ENCODE peak calls at places on chromosomes 6 and 20, in ten cellular contexts. R, V, N, Y, P, F, A, X, B and O are unnamed samples.

GRCh38 chr6:118800394-118801071 is 93.4 kb upstream of the ASF1A start:
- DNase-seq in R (peak), V (peak), N (peak), Y (peak), P (peak), F (peak), A (peak), X (peak), B (peak), O (peak)

GRCh38 chr6:7431594-7432390 is 42.2 kb downstream of the RIOK1 start:
- DNase-seq in R (no peak), V (peak), N (no peak), Y (no peak), P (no peak), F (no peak), A (peak), X (no peak), B (no peak), O (no peak)

GRCh38 chr6:33632603-33633039 is 11.5 kb downstream of the ITPR3 start:
- DNase-seq in R (peak), V (peak), N (no peak), Y (no peak), P (peak), F (no peak), A (no peak), X (peak), B (no peak), O (no peak)

GRCh38 chr6:89369009-89369408 is 16.5 kb upstream of the UBE2J1 start:
- DNase-seq in R (no peak), V (peak), N (no peak), Y (peak), P (no peak), F (no peak), A (peak), X (peak), B (peak), O (no peak)

GRCh38 chr6:3195695-3196497 is 31.6 kb downstream of the TUBB2B start:
- DNase-seq in R (no peak), V (no peak), N (no peak), Y (no peak), P (peak), F (no peak), A (no peak), X (no peak), B (no peak), O (no peak)

GRCh38 chr20:56433221-56433879 is 21.3 kb downstream of the CASS4 start:
- DNase-seq in R (no peak), V (no peak), N (no peak), Y (no peak), P (no peak), F (no peak), A (no peak), X (no peak), B (no peak), O (no peak)

GRCh38 chr6:136526196-136526930 is 23.9 kb downstream of the MAP7 start:
- DNase-seq in R (peak), V (peak), N (peak), Y (peak), P (peak), F (no peak), A (peak), X (peak), B (peak), O (no peak)

GRCh38 chr6:41434803-41435470 is 99.5 kb downstream of the NCR2 start:
- DNase-seq in R (no peak), V (no peak), N (no peak), Y (no peak), P (no peak), F (no peak), A (no peak), X (no peak), B (no peak), O (no peak)

GRCh38 chr6:3325210-3325609 is 66.5 kb downstream of the PSMG4 start:
- DNase-seq in R (no peak), V (peak), N (no peak), Y (peak), P (no peak), F (no peak), A (peak), X (no peak), B (no peak), O (no peak)

GRCh38 chr6:126153661-126154060 is 167.3 kb downstream of the TRMT11 start:
- DNase-seq in R (no peak), V (peak), N (no peak), Y (no peak), P (no peak), F (peak), A (peak), X (no peak), B (no peak), O (no peak)

GRCh38 chr20:45934046-45934586 is 367 bp upstream of the PCIF1 start:
- DNase-seq in R (no peak), V (peak), N (no peak), Y (peak), P (peak), F (no peak), A (peak), X (no peak), B (peak), O (no peak)

GRCh38 chr20:38728237-38728761 is 4.0 kb downstream of the SLC32A1 start:
- DNase-seq in R (no peak), V (no peak), N (no peak), Y (no peak), P (no peak), F (no peak), A (no peak), X (no peak), B (no peak), O (no peak)

GRCh38 chr6:34656378-34657036 is 40.1 kb downstream of the ILRUN start:
- DNase-seq in R (peak), V (peak), N (no peak), Y (no peak), P (no peak), F (no peak), A (peak), X (no peak), B (no peak), O (no peak)

GRCh38 chr20:46011631-46012482 is 3.1 kb downstream of the MMP9 start:
- DNase-seq in R (peak), V (peak), N (peak), Y (peak), P (peak), F (peak), A (peak), X (peak), B (peak), O (no peak)

GRCh38 chr20:3172933-3173581 is at the start of gene LZTS3:
- DNase-seq in R (peak), V (peak), N (peak), Y (peak), P (peak), F (no peak), A (peak), X (peak), B (peak), O (no peak)

GRCh38 chr20:9480066-9480465 is 34.3 kb upstream of the LAMP5 start:
- DNase-seq in R (no peak), V (no peak), N (no peak), Y (no peak), P (no peak), F (no peak), A (no peak), X (no peak), B (no peak), O (no peak)

GRCh38 chr20:13029687-13030510 is 21.1 kb downstream of the SPTLC3 start:
- DNase-seq in R (no peak), V (peak), N (peak), Y (peak), P (peak), F (peak), A (peak), X (no peak), B (peak), O (peak)

GRCh38 chr20:33744773-33745385 is 13.1 kb downstream of the ZNF341 start:
- DNase-seq in R (no peak), V (no peak), N (no peak), Y (no peak), P (no peak), F (no peak), A (no peak), X (peak), B (no peak), O (no peak)

GRCh38 chr20:32218156-32218900 is 10.6 kb downstream of the POFUT1 start:
- DNase-seq in R (no peak), V (no peak), N (no peak), Y (no peak), P (no peak), F (no peak), A (no peak), X (no peak), B (no peak), O (no peak)

GRCh38 chr20:33477386-33478234 is 12.3 kb upstream of the CBFA2T2 start:
- DNase-seq in R (no peak), V (no peak), N (no peak), Y (no peak), P (no peak), F (no peak), A (no peak), X (peak), B (no peak), O (no peak)

DNA sequence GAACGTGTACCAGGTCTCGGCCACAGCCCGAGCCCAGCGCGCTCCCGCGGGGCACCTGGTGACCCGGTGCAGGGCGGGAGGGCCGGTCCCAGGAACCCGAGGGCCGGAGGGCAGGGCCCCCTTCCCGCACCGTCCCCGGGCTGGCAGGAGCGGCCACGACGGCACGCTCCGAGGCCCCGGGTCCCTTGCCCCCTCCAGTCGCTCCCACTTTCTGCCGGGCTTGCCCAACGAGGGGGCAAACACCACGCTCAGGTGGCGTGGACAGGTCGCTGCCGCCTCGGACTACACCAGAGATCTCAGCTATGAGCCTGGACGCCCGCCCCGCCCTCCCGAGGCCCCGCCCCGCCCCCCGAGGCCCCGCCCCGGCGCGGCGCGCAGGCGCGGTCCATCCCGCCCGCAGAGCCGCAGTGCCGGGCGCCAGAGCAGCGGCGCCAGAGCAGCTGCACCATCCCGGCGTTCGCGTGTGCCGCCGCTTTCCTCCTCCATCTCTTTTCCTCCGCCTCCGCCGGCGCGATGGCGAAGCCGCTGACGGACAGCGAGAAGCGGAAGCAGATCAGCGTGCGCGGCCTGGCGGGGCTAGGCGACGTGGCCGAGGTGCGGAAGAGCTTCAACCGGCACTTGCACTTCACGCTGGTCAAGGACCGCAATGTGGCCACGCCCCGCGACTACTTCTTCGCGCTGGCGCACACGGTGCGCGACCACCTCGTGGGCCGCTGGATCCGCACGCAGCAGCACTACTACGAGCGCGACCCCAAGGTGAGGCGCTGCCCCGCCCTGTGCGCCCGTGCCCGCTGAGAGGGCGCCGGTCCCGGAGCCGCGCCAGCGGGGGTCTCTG is at the start of gene PYGB:
- DNase-seq in R (peak), V (peak), N (no peak), Y (peak), P (peak), F (peak), A (peak), X (peak), B (peak), O (no peak)
- H3K4me3 ChIP-seq in R (peak), V (peak), N (peak), Y (peak), P (peak), F (peak), A (peak), X (peak), B (peak), O (peak)

GRCh38 chr6:1991332-1991878 is 254.0 kb downstream of the GMDS start:
- DNase-seq in R (no peak), V (no peak), N (no peak), Y (no peak), P (no peak), F (no peak), A (no peak), X (no peak), B (no peak), O (no peak)

GRCh38 chr6:1993049-1993448 is 252.4 kb downstream of the GMDS start:
- DNase-seq in R (no peak), V (no peak), N (no peak), Y (no peak), P (no peak), F (no peak), A (peak), X (no peak), B (no peak), O (no peak)

GRCh38 chr6:1997702-1998101 is 247.7 kb downstream of the GMDS start:
- DNase-seq in R (no peak), V (no peak), N (no peak), Y (no peak), P (no peak), F (no peak), A (no peak), X (no peak), B (no peak), O (no peak)

GRCh38 chr6:2000962-2001361 is 244.4 kb downstream of the GMDS start:
- DNase-seq in R (no peak), V (no peak), N (no peak), Y (no peak), P (no peak), F (no peak), A (no peak), X (no peak), B (no peak), O (no peak)

GRCh38 chr6:1995521-1996110 is 249.8 kb downstream of the GMDS start:
- DNase-seq in R (no peak), V (no peak), N (no peak), Y (no peak), P (no peak), F (peak), A (peak), X (no peak), B (no peak), O (no peak)
- TF ChIP-seq CTCF in R (no peak), V (no peak), N (no peak), Y (no peak), P (no peak), F (no peak), A (no peak), X (no peak), B (no peak), O (no peak)

DNA sequence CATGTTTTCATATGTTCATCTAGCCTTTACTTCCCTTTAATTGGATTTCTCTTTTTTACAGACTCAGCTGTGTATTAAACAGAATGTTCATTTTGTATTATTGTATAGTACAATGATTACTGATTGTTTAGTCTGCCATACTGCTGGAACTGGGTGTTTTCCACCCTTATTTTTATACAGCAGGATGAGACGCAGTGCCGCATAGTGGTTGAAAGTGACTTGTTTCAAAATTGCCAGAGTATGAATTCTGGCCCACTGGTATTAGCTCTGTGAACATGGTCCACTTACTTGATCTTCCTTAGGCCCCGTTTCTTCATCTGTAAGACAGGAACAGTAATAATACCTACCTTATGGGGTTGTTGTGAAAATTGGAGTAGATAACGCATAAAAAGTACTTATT is 22.1 kb downstream of the AFDN start:
- DNase-seq in R (no peak), V (no peak), N (no peak), Y (no peak), P (no peak), F (no peak), A (no peak), X (no peak), B (no peak), O (no peak)
- H3K4me3 ChIP-seq in R (no peak), V (no peak), N (no peak), Y (no peak), P (no peak), F (no peak), A (no peak), X (no peak), B (no peak), O (no peak)

GRCh38 chr6:38024908-38025307 is 205.4 kb downstream of the ZFAND3 start:
- DNase-seq in R (no peak), V (no peak), N (no peak), Y (no peak), P (no peak), F (no peak), A (peak), X (no peak), B (no peak), O (no peak)

GRCh38 chr6:38018755-38019165 is 199.2 kb downstream of the ZFAND3 start:
- DNase-seq in R (peak), V (no peak), N (no peak), Y (no peak), P (no peak), F (no peak), A (no peak), X (no peak), B (no peak), O (no peak)

GRCh38 chr6:38020593-38020992 is 201.1 kb downstream of the ZFAND3 start:
- DNase-seq in R (no peak), V (no peak), N (no peak), Y (no peak), P (no peak), F (no peak), A (no peak), X (no peak), B (no peak), O (no peak)

GRCh38 chr6:38021029-38021428 is 201.5 kb downstream of the ZFAND3 start:
- DNase-seq in R (no peak), V (no peak), N (no peak), Y (no peak), P (no peak), F (no peak), A (no peak), X (no peak), B (no peak), O (no peak)

GRCh38 chr6:38021571-38021970 is 202.0 kb downstream of the ZFAND3 start:
- DNase-seq in R (no peak), V (no peak), N (no peak), Y (no peak), P (no peak), F (no peak), A (no peak), X (no peak), B (no peak), O (no peak)
- TF ChIP-seq CTCF in R (no peak), V (no peak), N (no peak), Y (no peak), P (no peak), F (no peak), A (no peak), X (no peak), B (no peak), O (no peak)

DNA sequence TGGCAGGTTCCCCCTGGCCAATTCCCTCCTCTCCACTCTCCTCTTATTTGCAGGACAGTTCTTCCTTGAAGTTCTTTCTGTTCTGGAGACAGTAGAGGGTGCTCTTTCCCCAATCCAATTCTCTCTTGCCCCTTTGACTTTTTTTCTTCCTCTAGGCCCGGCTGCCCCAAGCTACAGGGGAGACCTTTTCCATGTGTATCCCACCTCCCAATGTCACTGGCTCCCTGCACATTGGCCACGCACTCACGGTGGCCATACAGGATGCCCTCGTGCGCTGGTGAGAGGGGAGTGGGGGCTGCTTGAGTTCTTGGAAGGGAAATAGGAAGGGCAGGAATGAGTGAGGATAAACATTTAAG is 1.5 kb downstream of the VARS2 start:
- DNase-seq in R (no peak), V (peak), N (no peak), Y (no peak), P (peak), F (peak), A (peak), X (no peak), B (no peak), O (no peak)
- H3K4me3 ChIP-seq in R (peak), V (no peak), N (no peak), Y (no peak), P (no peak), F (no peak), A (no peak), X (no peak), B (no peak), O (no peak)